ENCODE peak calls at places on chromosomes 13 and 19, in six cellular contexts. I is epithelial cell of proximal tubule; Y is NCI-H524; G is stimulated activated CD8-positive, alpha-beta memory T cell treated with anti-CD3 and anti-CD28 coated beads, Interleukin-7, amount 100 ng/mL, for 1 hour; V is endothelial cell; W is NCI-H510A treated with DMSO at 0.1 percent for 48 hours. U is an unnamed sample.
A peak's percentile ranks its signal among the peaks of the same experiment; 100 is the strongest.

GRCh38 chr19:5147971-5148793 is 179.3 kb downstream of the KDM4B start:
- DNase-seq in I (no peak), Y (no peak), G (no peak), V (no peak), W (no peak), U (no peak)

GRCh38 chr13:52743569-52743968 is 3.9 kb upstream of the CNMD start:
- DNase-seq in I (no peak), Y (no peak), G (no peak), V (no peak), W (no peak), U (no peak)

GRCh38 chr19:35623327-35624010 is 5.4 kb upstream of the RBM42 start:
- DNase-seq in I (no peak), Y (no peak), G (no peak), V (no peak), W (no peak), U (no peak)

GRCh38 chr13:27712421-27712820 is 79.9 kb upstream of the GSX1 start:
- DNase-seq in I (no peak), Y (peak; percentile 30), G (no peak), V (no peak), W (no peak), U (no peak)

GRCh38 chr13:111474136-111475002 is 153.9 kb downstream of the TEX29 start:
- DNase-seq in I (peak; percentile 6), Y (peak; percentile 52), G (no peak), V (peak; percentile 23), W (peak; percentile 83), U (no peak)

GRCh38 chr19:33293255-33294057 is 8.9 kb downstream of the CEBPA start:
- DNase-seq in I (no peak), Y (no peak), G (no peak), V (no peak), W (no peak), U (no peak)

GRCh38 chr13:26515721-26516120 is 41.8 kb upstream of the WASF3 start:
- DNase-seq in I (no peak), Y (no peak), G (no peak), V (no peak), W (no peak), U (no peak)

GRCh38 chr13:22454586-22454985 is 726.2 kb upstream of the SGCG start:
- DNase-seq in I (no peak), Y (peak; percentile 34), G (no peak), V (no peak), W (peak; percentile 38), U (no peak)

GRCh38 chr19:8352134-8352827 is 9.2 kb upstream of the KANK3 start:
- DNase-seq in I (no peak), Y (no peak), G (no peak), V (no peak), W (no peak), U (no peak)

GRCh38 chr19:15159251-15159650 is 41.5 kb downstream of the NOTCH3 start:
- DNase-seq in I (no peak), Y (no peak), G (no peak), V (no peak), W (no peak), U (no peak)

GRCh38 chr19:7426986-7427385 is 61.8 kb downstream of the PEX11G start:
- DNase-seq in I (no peak), Y (no peak), G (no peak), V (no peak), W (no peak), U (no peak)